ENCODE peak calls at places on chromosomes 12 and 14, in five cellular contexts. K is HT1080, J is endothelial cell, L is ELR, X is T-helper 2 cell. N is an unnamed sample.

GRCh38 chr12:94266796-94267529 is 118.6 kb downstream of the PLXNC1 start:
- DNase-seq in L (peak), J (no peak), K (no peak), X (no peak), N (no peak)

GRCh38 chr14:81302613-81303012 is 81.9 kb upstream of the GTF2A1 start:
- DNase-seq in K (no peak), X (no peak), J (no peak), L (peak), N (no peak)

GRCh38 chr12:78095623-78096022 is 264.9 kb downstream of the NAV3 start:
- DNase-seq in L (peak), K (peak), X (no peak), J (no peak), N (no peak)

GRCh38 chr14:54440037-54440436 is 1.1 kb downstream of the CNIH1 start:
- DNase-seq in K (no peak), L (peak), J (no peak), X (no peak), N (no peak)

GRCh38 chr12:110270125-110270962 is 10.7 kb upstream of the ATP2A2 start:
- DNase-seq in K (peak), L (peak), X (no peak), J (no peak), N (no peak)

GRCh38 chr12:34289431-34290190 is 267.3 kb downstream of the ALG10 start:
- DNase-seq in X (no peak), J (no peak), K (no peak), L (no peak), N (no peak)

GRCh38 chr12:47804177-47804576 is 15.5 kb downstream of the HDAC7 start:
- DNase-seq in K (no peak), X (no peak), J (no peak), L (no peak), N (no peak)

GRCh38 chr14:99122521-99123125 is 149.4 kb downstream of the BCL11B start:
- DNase-seq in X (no peak), K (no peak), L (no peak), J (no peak), N (no peak)

GRCh38 chr14:105974902-105975301 is 448.5 kb downstream of the TMEM121 start:
- DNase-seq in J (no peak), K (peak), X (peak), L (peak), N (peak)

GRCh38 chr12:126204326-126204725 is 1139.1 kb downstream of the AACS start:
- DNase-seq in L (no peak), X (no peak), K (no peak), J (no peak), N (no peak)

GRCh38 chr14:51697848-51698247 is 46.1 kb downstream of the FRMD6 start:
- DNase-seq in J (no peak), L (no peak), X (no peak), K (no peak), N (no peak)

GRCh38 chr12:32183646-32184045 is 77.0 kb downstream of the BICD1 start:
- DNase-seq in K (peak), J (peak), L (peak), X (no peak), N (no peak)